ENCODE peak calls at places on chromosomes 16 and 17, in four cellular contexts. One of them, this sample, is unnamed.

GRCh38 chr16:57867000-57867561 is 64.8 kb upstream of the KIFC3 start:
- DNase-seq in COR-L47: no peak
- DNase-seq in NCI-H2081: no peak
- DNase-seq in NCI-H146: no peak
- DNase-seq in this sample: peak; percentile 9

GRCh38 chr17:81976332-81977210 is 858 bp upstream of the ASPSCR1 start:
- DNase-seq in COR-L47: peak; percentile 76
- DNase-seq in NCI-H2081: no peak
- DNase-seq in NCI-H146: peak; percentile 69
- DNase-seq in this sample: peak; percentile 72

GRCh38 chr16:84759061-84759460 is 59.3 kb downstream of the USP10 start:
- DNase-seq in COR-L47: no peak
- DNase-seq in NCI-H2081: no peak
- DNase-seq in NCI-H146: no peak
- DNase-seq in this sample: no peak

GRCh38 chr16:67562918-67563707 is 787 bp downstream of the CTCF start:
- DNase-seq in COR-L47: peak; percentile 53
- DNase-seq in NCI-H2081: no peak
- DNase-seq in NCI-H146: peak; percentile 62
- DNase-seq in this sample: peak; percentile 65

GRCh38 chr16:10885246-10885645 is 8.2 kb downstream of the CIITA start:
- DNase-seq in COR-L47: no peak
- DNase-seq in NCI-H2081: no peak
- DNase-seq in NCI-H146: no peak
- DNase-seq in this sample: no peak

GRCh38 chr16:31094088-31094423 is 541 bp downstream of the VKORC1 start:
- DNase-seq in COR-L47: no peak
- DNase-seq in NCI-H2081: no peak
- DNase-seq in NCI-H146: peak; percentile 55
- DNase-seq in this sample: peak; percentile 66

GRCh38 chr16:48330133-48330846 is 54.9 kb downstream of the SIAH1 start:
- DNase-seq in COR-L47: no peak
- DNase-seq in NCI-H2081: no peak
- DNase-seq in NCI-H146: no peak
- DNase-seq in this sample: no peak

GRCh38 chr17:39769974-39770587 is 32.3 kb downstream of the GRB7 start:
- DNase-seq in COR-L47: peak; percentile 73
- DNase-seq in NCI-H2081: peak; percentile 47
- DNase-seq in NCI-H146: peak; percentile 64
- DNase-seq in this sample: peak; percentile 91

GRCh38 chr16:80802902-80803301 is 1.5 kb downstream of the CDYL2 start:
- DNase-seq in COR-L47: no peak
- DNase-seq in NCI-H2081: no peak
- DNase-seq in NCI-H146: no peak
- DNase-seq in this sample: no peak

GRCh38 chr17:63950940-63951907 is 19.1 kb upstream of the CD79B start:
- DNase-seq in COR-L47: no peak
- DNase-seq in NCI-H2081: no peak
- DNase-seq in NCI-H146: peak; percentile 52
- DNase-seq in this sample: peak; percentile 39

GRCh38 chr16:69150146-69150865 is 17.9 kb downstream of the UTP4 start:
- DNase-seq in COR-L47: peak; percentile 68
- DNase-seq in NCI-H2081: peak; percentile 19
- DNase-seq in NCI-H146: peak; percentile 11
- DNase-seq in this sample: peak; percentile 67

GRCh38 chr17:55264273-55264639 is 504 bp upstream of the HLF start:
- DNase-seq in COR-L47: peak; percentile 28
- DNase-seq in NCI-H2081: peak; percentile 24
- DNase-seq in NCI-H146: no peak
- DNase-seq in this sample: peak; percentile 71

GRCh38 chr16:72935896-72936295 is 112.0 kb downstream of the ZFHX3 start:
- DNase-seq in COR-L47: no peak
- DNase-seq in NCI-H2081: no peak
- DNase-seq in NCI-H146: no peak
- DNase-seq in this sample: no peak

GRCh38 chr17:82019905-82020873 is 2.5 kb downstream of the CENPX start:
- DNase-seq in COR-L47: peak; percentile 34
- DNase-seq in NCI-H2081: peak; percentile 48
- DNase-seq in NCI-H146: peak; percentile 32
- DNase-seq in this sample: peak; percentile 72

GRCh38 chr16:57802635-57803412 is 533 bp upstream of the KIFC3 start:
- DNase-seq in COR-L47: no peak
- DNase-seq in NCI-H2081: no peak
- DNase-seq in NCI-H146: peak; percentile 3
- DNase-seq in this sample: no peak

GRCh38 chr16:11075163-11075562 is 130.8 kb downstream of the CLEC16A start:
- DNase-seq in COR-L47: no peak
- DNase-seq in NCI-H2081: no peak
- DNase-seq in NCI-H146: no peak
- DNase-seq in this sample: no peak

GRCh38 chr17:6479626-6480324 is 35.5 kb downstream of the PIMREG start:
- DNase-seq in COR-L47: peak; percentile 36
- DNase-seq in NCI-H2081: no peak
- DNase-seq in NCI-H146: peak; percentile 69
- DNase-seq in this sample: peak; percentile 82

GRCh38 chr16:83351846-83352245 is 455.9 kb upstream of the HSBP1 start:
- DNase-seq in COR-L47: no peak
- DNase-seq in NCI-H2081: no peak
- DNase-seq in NCI-H146: no peak
- DNase-seq in this sample: no peak

GRCh38 chr16:50833929-50834328 is 92.0 kb downstream of the CYLD start:
- DNase-seq in COR-L47: no peak
- DNase-seq in NCI-H2081: no peak
- DNase-seq in NCI-H146: no peak
- DNase-seq in this sample: no peak

GRCh38 chr17:66373944-66374817 is 71.8 kb downstream of the PRKCA start:
- DNase-seq in COR-L47: peak; percentile 48
- DNase-seq in NCI-H2081: peak; percentile 75
- DNase-seq in NCI-H146: peak; percentile 47
- DNase-seq in this sample: peak; percentile 97

GRCh38 chr17:57724038-57724728 is 20.9 kb downstream of the CCDC182 start:
- DNase-seq in COR-L47: no peak
- DNase-seq in NCI-H2081: no peak
- DNase-seq in NCI-H146: no peak
- DNase-seq in this sample: peak; percentile 62

GRCh38 chr17:61401280-61402072 is 1.8 kb downstream of the TBX2 start:
- DNase-seq in COR-L47: no peak
- DNase-seq in NCI-H2081: no peak
- DNase-seq in NCI-H146: no peak
- DNase-seq in this sample: no peak

GRCh38 chr16:75234856-75235696 is 16.3 kb downstream of the CTRB1 start:
- DNase-seq in COR-L47: no peak
- DNase-seq in NCI-H2081: no peak
- DNase-seq in NCI-H146: no peak
- DNase-seq in this sample: no peak

GRCh38 chr17:74379495-74380085 is 12.3 kb downstream of the GPR142 start:
- DNase-seq in COR-L47: peak; percentile 75
- DNase-seq in NCI-H2081: peak; percentile 87
- DNase-seq in NCI-H146: peak; percentile 62
- DNase-seq in this sample: peak; percentile 93

GRCh38 chr17:14464741-14465140 is 163.9 kb downstream of the HS3ST3B1 start:
- DNase-seq in COR-L47: no peak
- DNase-seq in NCI-H2081: no peak
- DNase-seq in NCI-H146: no peak
- DNase-seq in this sample: peak; percentile 1

This sample was measured in NCI-H69.